ENCODE peak calls at places on chromosomes 4 and X, in seven cellular contexts. One of them, this sample, is unnamed.

GRCh38 chr4:76744253-76744921 is 153.6 kb downstream of the SOWAHB start:
- DNase-seq in vagina: no peak
- DNase-seq in tibial artery: no peak
- DNase-seq in upper lobe of right lung: no peak
- DNase-seq in GM23338: no peak
- DNase-seq in astrocyte of the cerebellum: no peak
- DNase-seq in astrocyte: peak
- DNase-seq in this sample: no peak

GRCh38 chr4:73127839-73128448 is 58.4 kb upstream of the COX18 start:
- DNase-seq in vagina: no peak
- DNase-seq in tibial artery: no peak
- DNase-seq in upper lobe of right lung: no peak
- DNase-seq in GM23338: peak
- DNase-seq in astrocyte of the cerebellum: no peak
- DNase-seq in astrocyte: no peak
- DNase-seq in this sample: peak

GRCh38 chr4:2981256-2981804 is 18.0 kb downstream of the GRK4 start:
- DNase-seq in vagina: no peak
- DNase-seq in tibial artery: no peak
- DNase-seq in upper lobe of right lung: no peak
- DNase-seq in GM23338: no peak
- DNase-seq in astrocyte of the cerebellum: no peak
- DNase-seq in astrocyte: no peak
- DNase-seq in this sample: no peak

GRCh38 chrX:6129751-6130150 is 98.9 kb downstream of the NLGN4X start:
- DNase-seq in vagina: no peak
- DNase-seq in tibial artery: no peak
- DNase-seq in upper lobe of right lung: no peak
- DNase-seq in GM23338: no peak
- DNase-seq in astrocyte of the cerebellum: no peak
- DNase-seq in astrocyte: no peak
- DNase-seq in this sample: no peak

GRCh38 chrX:23782455-23782854 is 518 bp upstream of the SAT1 start:
- DNase-seq in vagina: no peak
- DNase-seq in tibial artery: no peak
- DNase-seq in upper lobe of right lung: no peak
- DNase-seq in GM23338: no peak
- DNase-seq in astrocyte of the cerebellum: no peak
- DNase-seq in astrocyte: no peak
- DNase-seq in this sample: no peak

GRCh38 chr4:69750346-69750745 is 10.1 kb downstream of the SULT1B1 start:
- DNase-seq in vagina: no peak
- DNase-seq in tibial artery: no peak
- DNase-seq in upper lobe of right lung: no peak
- DNase-seq in GM23338: no peak
- DNase-seq in astrocyte of the cerebellum: no peak
- DNase-seq in astrocyte: peak
- DNase-seq in this sample: no peak

GRCh38 chr4:13511101-13511500 is 27.0 kb upstream of the RAB28 start:
- DNase-seq in vagina: no peak
- DNase-seq in tibial artery: no peak
- DNase-seq in upper lobe of right lung: no peak
- DNase-seq in GM23338: no peak
- DNase-seq in astrocyte of the cerebellum: no peak
- DNase-seq in astrocyte: no peak
- DNase-seq in this sample: no peak

GRCh38 chrX:40175416-40176255 is 77.9 kb upstream of the BCOR start:
- DNase-seq in vagina: no peak
- DNase-seq in tibial artery: peak
- DNase-seq in upper lobe of right lung: peak
- DNase-seq in GM23338: peak
- DNase-seq in astrocyte of the cerebellum: no peak
- DNase-seq in astrocyte: no peak
- DNase-seq in this sample: peak

GRCh38 chr4:81635747-81636146 is 164.0 kb upstream of the RASGEF1B start:
- DNase-seq in vagina: no peak
- DNase-seq in tibial artery: peak
- DNase-seq in upper lobe of right lung: peak
- DNase-seq in GM23338: no peak
- DNase-seq in astrocyte of the cerebellum: no peak
- DNase-seq in astrocyte: no peak
- DNase-seq in this sample: no peak

GRCh38 chrX:44997282-44997813 is 124.4 kb downstream of the KDM6A start:
- DNase-seq in vagina: no peak
- DNase-seq in tibial artery: no peak
- DNase-seq in upper lobe of right lung: no peak
- DNase-seq in GM23338: no peak
- DNase-seq in astrocyte of the cerebellum: no peak
- DNase-seq in astrocyte: no peak
- DNase-seq in this sample: no peak

GRCh38 chr4:72860766-72861165 is 208.8 kb downstream of the COX18 start:
- DNase-seq in vagina: no peak
- DNase-seq in tibial artery: no peak
- DNase-seq in upper lobe of right lung: no peak
- DNase-seq in GM23338: no peak
- DNase-seq in astrocyte of the cerebellum: no peak
- DNase-seq in astrocyte: no peak
- DNase-seq in this sample: no peak

GRCh38 chrX:154735695-154736393 is 15.0 kb downstream of the GAB3 start:
- DNase-seq in vagina: no peak
- DNase-seq in tibial artery: peak
- DNase-seq in upper lobe of right lung: peak
- DNase-seq in GM23338: no peak
- DNase-seq in astrocyte of the cerebellum: no peak
- DNase-seq in astrocyte: peak
- DNase-seq in this sample: peak

GRCh38 chrX:65502618-65503017 is 32.0 kb downstream of the LAS1L start:
- DNase-seq in vagina: no peak
- DNase-seq in tibial artery: no peak
- DNase-seq in upper lobe of right lung: no peak
- DNase-seq in GM23338: no peak
- DNase-seq in astrocyte of the cerebellum: no peak
- DNase-seq in astrocyte: no peak
- DNase-seq in this sample: no peak

GRCh38 chrX:100731441-100732281 is at the start of gene SYTL4:
- DNase-seq in vagina: no peak
- DNase-seq in tibial artery: peak
- DNase-seq in upper lobe of right lung: peak
- DNase-seq in GM23338: peak
- DNase-seq in astrocyte of the cerebellum: no peak
- DNase-seq in astrocyte: no peak
- DNase-seq in this sample: peak

GRCh38 chr4:122475233-122475632 is 18.7 kb upstream of the IL2 start:
- DNase-seq in vagina: no peak
- DNase-seq in tibial artery: no peak
- DNase-seq in upper lobe of right lung: no peak
- DNase-seq in GM23338: no peak
- DNase-seq in astrocyte of the cerebellum: no peak
- DNase-seq in astrocyte: no peak
- DNase-seq in this sample: no peak

GRCh38 chr4:137934921-137935320 is 307.2 kb downstream of the SLC7A11 start:
- DNase-seq in vagina: no peak
- DNase-seq in tibial artery: no peak
- DNase-seq in upper lobe of right lung: no peak
- DNase-seq in GM23338: no peak
- DNase-seq in astrocyte of the cerebellum: no peak
- DNase-seq in astrocyte: no peak
- DNase-seq in this sample: no peak

GRCh38 chr4:147754037-147754445 is 22.2 kb downstream of the ARHGAP10 start:
- DNase-seq in vagina: no peak
- DNase-seq in tibial artery: no peak
- DNase-seq in upper lobe of right lung: no peak
- DNase-seq in GM23338: peak
- DNase-seq in astrocyte of the cerebellum: no peak
- DNase-seq in astrocyte: peak
- DNase-seq in this sample: peak

GRCh38 chrX:80513620-80514019 is 93.4 kb downstream of the TENT5D start:
- DNase-seq in vagina: no peak
- DNase-seq in tibial artery: no peak
- DNase-seq in upper lobe of right lung: no peak
- DNase-seq in GM23338: peak
- DNase-seq in astrocyte of the cerebellum: no peak
- DNase-seq in astrocyte: no peak
- DNase-seq in this sample: no peak

GRCh38 chrX:149848855-149849254 is 32.1 kb upstream of the MAGEA8 start:
- DNase-seq in vagina: no peak
- DNase-seq in tibial artery: no peak
- DNase-seq in upper lobe of right lung: no peak
- DNase-seq in GM23338: no peak
- DNase-seq in astrocyte of the cerebellum: no peak
- DNase-seq in astrocyte: no peak
- DNase-seq in this sample: no peak

DNA sequence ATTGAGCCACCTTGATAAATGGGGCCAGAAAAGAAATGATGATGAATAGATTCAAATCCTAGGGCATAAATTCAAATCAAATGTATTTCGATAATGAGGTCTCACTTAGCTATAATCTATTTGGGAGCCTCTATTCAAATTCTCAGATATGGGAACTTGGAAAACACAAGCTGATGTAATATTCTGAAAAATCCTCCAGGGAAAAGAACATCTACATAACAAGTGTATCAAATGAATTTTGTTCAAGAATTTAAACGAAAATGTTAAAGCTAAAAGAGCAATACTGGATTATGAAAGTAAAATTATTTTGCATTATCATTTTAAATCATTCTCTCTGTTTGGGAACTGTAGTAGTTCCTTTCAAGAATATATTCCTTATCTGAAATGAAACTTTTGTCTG is 38.9 kb upstream of the RAP1GDS1 start:
- DNase-seq in vagina: no peak
- DNase-seq in tibial artery: no peak
- DNase-seq in upper lobe of right lung: no peak
- DNase-seq in GM23338: no peak
- DNase-seq in astrocyte of the cerebellum: no peak
- DNase-seq in astrocyte: no peak
- DNase-seq in this sample: no peak
- TF ChIP-seq CTCF in vagina: no peak
- TF ChIP-seq CTCF in tibial artery: no peak
- TF ChIP-seq CTCF in upper lobe of right lung: no peak
- TF ChIP-seq CTCF in GM23338: no peak
- TF ChIP-seq CTCF in astrocyte of the cerebellum: no peak
- TF ChIP-seq CTCF in astrocyte: no peak
- TF ChIP-seq CTCF in this sample: no peak

DNA sequence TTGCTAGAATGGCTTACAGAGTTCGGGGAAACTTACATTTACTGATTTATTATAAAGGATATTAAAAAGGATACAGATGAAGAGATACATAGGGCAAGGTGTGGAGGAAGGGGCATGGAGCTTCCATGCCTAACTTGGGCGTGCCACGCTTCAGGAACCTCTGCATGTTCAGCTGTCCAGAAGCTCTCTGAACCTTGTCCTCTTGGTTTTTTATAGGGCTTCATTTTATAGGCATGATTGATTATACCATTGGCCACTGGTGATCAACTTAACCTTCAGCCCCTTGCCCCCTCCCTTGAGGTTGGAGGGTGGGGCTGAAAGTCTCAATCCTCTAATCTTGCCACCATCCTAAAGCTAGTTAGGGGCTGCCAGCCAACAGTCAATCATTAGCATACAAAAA is 10.7 kb downstream of the SMAD1 start:
- DNase-seq in vagina: no peak
- DNase-seq in tibial artery: no peak
- DNase-seq in upper lobe of right lung: no peak
- DNase-seq in GM23338: no peak
- DNase-seq in astrocyte of the cerebellum: no peak
- DNase-seq in astrocyte: no peak
- DNase-seq in this sample: no peak
- H3K4me3 ChIP-seq in vagina: no peak
- H3K4me3 ChIP-seq in tibial artery: no peak
- H3K4me3 ChIP-seq in upper lobe of right lung: no peak
- H3K4me3 ChIP-seq in GM23338: no peak
- H3K4me3 ChIP-seq in astrocyte of the cerebellum: no peak
- H3K4me3 ChIP-seq in astrocyte: no peak
- H3K4me3 ChIP-seq in this sample: no peak

DNA sequence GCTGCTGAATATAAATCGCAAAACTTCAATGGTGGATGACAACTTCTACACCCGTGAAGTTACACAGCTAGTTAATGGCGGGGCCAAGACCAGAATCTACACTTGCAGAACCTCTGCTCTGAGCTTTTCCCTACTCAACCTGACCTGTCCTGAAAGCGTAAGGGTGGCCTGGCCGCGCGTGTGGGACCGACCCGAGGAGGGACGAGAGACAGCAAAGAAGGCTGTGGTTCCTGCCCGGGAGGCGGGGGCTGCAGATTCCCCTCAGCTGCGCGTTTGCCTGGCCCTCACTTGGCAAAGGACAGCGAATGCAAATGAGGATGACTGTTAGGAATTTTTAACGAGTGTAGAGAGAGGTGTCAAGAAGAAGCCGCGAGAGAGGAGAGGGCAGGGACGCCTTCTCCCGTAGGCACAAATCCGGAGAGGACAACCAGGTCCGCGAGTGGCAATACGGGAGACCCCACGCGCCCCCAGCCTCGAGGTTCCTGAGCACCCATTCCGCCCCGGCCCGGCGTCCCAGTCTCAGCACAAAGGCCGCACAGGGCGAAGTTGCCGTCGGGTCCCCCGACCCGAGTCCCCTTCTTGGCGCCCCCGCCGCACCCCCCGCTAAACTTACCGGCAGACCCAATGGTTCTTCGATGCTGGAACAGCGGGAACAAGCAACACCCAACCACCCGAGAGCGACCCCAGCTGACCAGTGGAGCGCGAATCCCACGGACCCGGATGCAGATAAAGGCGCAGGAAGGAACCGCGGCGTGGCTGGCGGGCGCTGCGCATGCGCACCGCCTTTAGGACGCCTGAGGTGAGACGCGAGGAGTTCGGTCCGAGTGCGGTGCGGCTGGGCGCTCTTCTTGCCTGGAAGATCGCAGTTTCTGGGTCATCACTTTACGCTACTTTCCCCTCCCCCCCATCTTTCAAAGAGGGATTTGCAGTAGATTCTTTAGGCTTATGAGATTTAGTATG is at the start of gene GNPDA2:
- DNase-seq in vagina: peak
- DNase-seq in tibial artery: peak
- DNase-seq in upper lobe of right lung: peak
- DNase-seq in GM23338: peak
- DNase-seq in astrocyte of the cerebellum: peak
- DNase-seq in astrocyte: peak
- DNase-seq in this sample: peak
- TF ChIP-seq CTCF in vagina: no peak
- TF ChIP-seq CTCF in tibial artery: no peak
- TF ChIP-seq CTCF in upper lobe of right lung: peak
- TF ChIP-seq CTCF in GM23338: no peak
- TF ChIP-seq CTCF in astrocyte of the cerebellum: peak
- TF ChIP-seq CTCF in astrocyte: no peak
- TF ChIP-seq CTCF in this sample: peak

DNA sequence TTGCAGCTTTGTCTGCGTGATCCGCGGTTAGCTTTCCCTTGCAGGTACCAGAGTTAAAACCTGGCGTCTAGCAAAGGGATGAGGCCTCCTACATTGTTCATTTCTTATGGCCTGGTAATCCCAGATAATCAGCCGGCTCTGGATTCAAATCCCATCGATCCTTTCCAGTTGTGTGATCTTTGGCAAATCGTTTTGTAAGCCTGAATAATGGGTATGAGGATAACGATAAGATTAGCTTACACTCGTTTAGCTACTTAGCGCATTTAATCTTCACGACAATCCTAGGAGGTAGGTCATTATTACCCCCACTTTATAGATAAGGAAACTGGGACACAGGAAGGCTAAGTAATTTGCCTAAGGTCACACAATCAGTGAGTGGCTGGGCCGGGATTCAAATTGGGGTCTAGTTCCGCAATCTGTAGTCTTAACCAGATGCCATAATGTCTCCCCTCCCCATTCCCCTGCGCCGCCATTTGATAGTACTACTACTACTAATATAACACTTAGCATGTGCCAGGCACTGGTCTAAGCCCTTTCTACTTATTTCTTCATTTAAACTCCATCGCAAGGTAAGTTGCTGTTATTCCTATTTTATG is 1.7 kb upstream of the UBA1 start:
- DNase-seq in vagina: no peak
- DNase-seq in tibial artery: no peak
- DNase-seq in upper lobe of right lung: no peak
- DNase-seq in GM23338: no peak
- DNase-seq in astrocyte of the cerebellum: no peak
- DNase-seq in astrocyte: no peak
- DNase-seq in this sample: no peak
- H3K4me3 ChIP-seq in vagina: peak
- H3K4me3 ChIP-seq in tibial artery: no peak
- H3K4me3 ChIP-seq in upper lobe of right lung: peak
- H3K4me3 ChIP-seq in GM23338: peak
- H3K4me3 ChIP-seq in astrocyte of the cerebellum: peak
- H3K4me3 ChIP-seq in astrocyte: peak
- H3K4me3 ChIP-seq in this sample: peak